ENCODE peak calls at places on chromosomes 1 and 21, in six cellular contexts. Y is cardiac fibroblast, U is MM.1S, Q is kidney, L is fibroblast of lung, T is HCT116. P is an unnamed sample.

GRCh38 chr1:8562222-8562621 is 244.3 kb downstream of the SLC45A1 start:
- DNase-seq in Y (no peak), U (no peak), Q (no peak), L (no peak), T (no peak), P (no peak)

GRCh38 chr1:46643368-46643775 is 24.8 kb downstream of the ATPAF1 start:
- DNase-seq in Y (peak), U (no peak), Q (no peak), L (peak), T (no peak), P (no peak)

GRCh38 chr1:172914517-172915144 is 136.1 kb downstream of the TNFSF18 start:
- DNase-seq in Y (peak), U (no peak), Q (no peak), L (peak), T (no peak), P (no peak)

GRCh38 chr1:197199923-197200467 is 53.5 kb upstream of the ASPM start:
- DNase-seq in Y (peak), U (no peak), Q (no peak), L (no peak), T (no peak), P (no peak)

GRCh38 chr1:111471012-111471411 is 2.8 kb upstream of the C1orf162 start:
- DNase-seq in Y (no peak), U (no peak), Q (no peak), L (no peak), T (no peak), P (peak)

GRCh38 chr1:119453021-119453420 is 38.1 kb downstream of the HSD3B2 start:
- DNase-seq in Y (peak), U (peak), Q (no peak), L (peak), T (no peak), P (no peak)

GRCh38 chr1:15076807-15077206 is 76.7 kb upstream of the TMEM51 start:
- DNase-seq in Y (no peak), U (no peak), Q (no peak), L (no peak), T (no peak), P (no peak)

GRCh38 chr1:9827558-9828185 is 3.9 kb upstream of the CLSTN1 start:
- DNase-seq in Y (peak), U (no peak), Q (no peak), L (no peak), T (no peak), P (no peak)

GRCh38 chr1:28123461-28123961 is 35.1 kb upstream of the EYA3 start:
- DNase-seq in Y (peak), U (no peak), Q (peak), L (peak), T (no peak), P (no peak)

GRCh38 chr1:8818325-8818775 is 910 bp upstream of the RERE start:
- DNase-seq in Y (peak), U (no peak), Q (no peak), L (peak), T (peak), P (peak)

GRCh38 chr1:169999357-169999756 is 75.1 kb downstream of the KIFAP3 start:
- DNase-seq in Y (peak), U (no peak), Q (no peak), L (peak), T (peak), P (no peak)

GRCh38 chr1:11157867-11158266 is 31.3 kb upstream of the ANGPTL7 start:
- DNase-seq in Y (peak), U (no peak), Q (no peak), L (peak), T (no peak), P (no peak)

GRCh38 chr1:45620588-45621500 is 3.0 kb downstream of the CCDC17 start:
- DNase-seq in Y (no peak), U (no peak), Q (no peak), L (no peak), T (no peak), P (no peak)

GRCh38 chr1:19010995-19011696 is 54.7 kb upstream of the IFFO2 start:
- DNase-seq in Y (peak), U (peak), Q (peak), L (peak), T (peak), P (peak)

GRCh38 chr1:205444931-205445652 is 10.8 kb downstream of the BLACAT1 start:
- DNase-seq in Y (no peak), U (no peak), Q (no peak), L (peak), T (no peak), P (no peak)

GRCh38 chr1:53116933-53117332 is 25.5 kb downstream of the SLC1A7 start:
- DNase-seq in Y (no peak), U (no peak), Q (no peak), L (no peak), T (no peak), P (no peak)

GRCh38 chr1:72283204-72284083 is 1.1 kb upstream of the NEGR1 start:
- DNase-seq in Y (peak), U (peak), Q (peak), L (peak), T (no peak), P (peak)
- TF ChIP-seq CTCF in Y (no peak), U (no peak), Q (no peak), L (no peak), T (no peak), P (no peak)

GRCh38 chr1:181391297-181391905 is 91.9 kb upstream of the CACNA1E start:
- DNase-seq in Y (no peak), U (no peak), Q (no peak), L (no peak), T (no peak), P (no peak)
- TF ChIP-seq CTCF in Y (no peak), U (no peak), Q (no peak), L (no peak), T (no peak), P (no peak)

GRCh38 chr1:224481601-224482000 is 47.0 kb upstream of the WDR26 start:
- DNase-seq in Y (no peak), U (no peak), Q (no peak), L (no peak), T (no peak), P (no peak)

GRCh38 chr1:224486801-224487583 is 52.4 kb upstream of the WDR26 start:
- DNase-seq in Y (no peak), U (peak), Q (no peak), L (no peak), T (no peak), P (no peak)

GRCh38 chr1:224482619-224483018 is 48.0 kb upstream of the WDR26 start:
- DNase-seq in Y (peak), U (peak), Q (no peak), L (no peak), T (no peak), P (no peak)
- TF ChIP-seq CTCF in Y (no peak), U (no peak), Q (no peak), L (no peak), T (no peak), P (no peak)

GRCh38 chr1:159005676-159006075 is 4.0 kb upstream of the IFI16 start:
- DNase-seq in Y (no peak), U (no peak), Q (no peak), L (peak), T (no peak), P (peak)

GRCh38 chr1:159009704-159010361 is at the start of gene IFI16:
- DNase-seq in Y (peak), U (peak), Q (no peak), L (peak), T (no peak), P (no peak)

GRCh38 chr1:159009287-159009686 is 420 bp upstream of the IFI16 start:
- DNase-seq in Y (no peak), U (peak), Q (no peak), L (no peak), T (no peak), P (no peak)

GRCh38 chr1:159008744-159009188 is 941 bp upstream of the IFI16 start:
- DNase-seq in Y (peak), U (peak), Q (no peak), L (no peak), T (no peak), P (no peak)

GRCh38 chr1:159007734-159008133 is 2.0 kb upstream of the IFI16 start:
- DNase-seq in Y (no peak), U (no peak), Q (no peak), L (no peak), T (no peak), P (no peak)
- TF ChIP-seq CTCF in Y (no peak), U (no peak), Q (no peak), L (no peak), T (no peak), P (no peak)

DNA sequence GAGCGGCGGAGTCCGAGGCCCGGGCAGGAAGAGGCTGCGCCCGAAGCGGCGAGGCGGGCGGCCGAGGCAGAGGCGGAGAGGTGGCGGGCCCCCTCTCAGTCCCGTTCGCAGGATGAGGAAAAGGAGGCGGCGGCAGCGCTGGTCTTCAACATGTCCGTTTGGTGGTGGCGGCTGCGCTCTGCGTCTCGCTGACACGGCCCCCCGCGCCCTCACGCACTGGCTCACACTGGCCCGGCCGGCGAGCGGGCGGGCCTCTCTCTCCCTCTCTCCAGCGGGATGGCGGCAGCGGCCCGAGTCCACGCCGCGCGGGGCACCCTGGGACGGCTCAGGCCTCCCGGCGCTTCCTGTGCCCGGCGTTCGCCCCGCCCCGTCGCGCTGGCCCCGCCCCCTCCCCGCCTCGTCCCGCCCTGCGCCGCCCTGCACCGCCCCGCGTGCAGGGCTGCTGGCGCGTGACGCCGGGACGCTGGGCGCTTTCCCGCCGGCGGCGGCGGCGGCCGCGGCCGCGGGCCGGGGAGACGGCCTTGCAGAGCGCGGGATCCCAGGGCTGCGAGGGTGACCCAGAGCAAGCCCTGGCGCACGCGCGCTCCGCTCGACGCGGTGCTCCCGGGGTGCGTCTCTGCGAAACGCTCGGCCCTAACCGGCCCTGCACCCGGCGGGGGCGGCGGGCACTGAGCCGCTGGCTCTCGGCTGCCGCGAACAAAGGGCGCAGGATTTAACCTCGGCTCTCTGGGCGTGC is at the start of gene SCAF4:
- DNase-seq in Y (peak), U (peak), Q (peak), L (peak), T (peak), P (peak)
- TF ChIP-seq CTCF in Y (no peak), U (no peak), Q (no peak), L (no peak), T (no peak), P (no peak)

DNA sequence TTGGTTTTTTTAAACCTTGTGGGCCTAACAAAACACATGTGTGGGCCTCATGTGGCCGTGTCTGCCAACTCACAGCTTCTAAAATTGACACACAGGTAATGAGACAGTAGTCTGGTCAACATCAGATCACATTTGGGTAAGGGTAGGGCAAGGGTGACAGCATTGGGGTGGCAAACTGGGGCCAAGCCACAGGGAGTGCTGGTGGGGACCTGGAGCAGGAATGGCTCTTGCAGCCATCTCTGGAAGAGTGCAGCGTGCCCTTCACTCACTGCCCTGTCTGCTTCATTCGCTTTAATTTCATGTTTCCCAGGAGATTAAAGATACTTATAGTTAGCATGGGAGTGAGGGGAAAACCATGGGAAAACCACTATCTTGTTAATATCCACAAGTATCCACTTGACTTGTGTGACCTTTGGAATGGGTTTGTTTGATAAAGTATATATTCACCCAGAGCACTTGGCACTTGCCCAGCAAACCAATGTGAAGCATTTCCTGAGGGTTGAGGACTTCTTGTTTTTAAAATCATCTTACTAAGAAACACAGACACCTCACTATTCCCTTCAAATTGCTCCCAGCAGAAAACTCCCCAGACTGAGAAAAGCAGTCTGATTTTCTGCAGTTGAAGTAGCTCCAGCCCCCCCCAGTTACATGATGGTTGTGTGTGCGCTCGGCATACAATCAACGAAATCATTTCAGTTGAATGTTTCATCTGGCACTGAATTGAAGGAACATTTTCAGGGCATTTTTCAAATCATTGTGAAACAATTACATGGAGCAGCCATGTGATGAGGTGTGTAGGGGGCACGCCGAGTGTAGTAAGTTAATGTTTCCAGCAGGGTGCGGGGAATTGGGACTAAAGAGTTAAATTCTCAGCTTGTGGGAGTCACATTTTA is 175.7 kb downstream of the VPS13D start:
- DNase-seq in Y (peak), U (no peak), Q (no peak), L (peak), T (no peak), P (peak)
- TF ChIP-seq CTCF in Y (no peak), U (no peak), Q (no peak), L (peak), T (no peak), P (no peak)

P was measured in heart left ventricle.